ENCODE peak calls at places on chromosomes 4 and X, in nine cellular contexts. B is fibroblast of lung; H is left ventricle myocardium inferior; X is CD4-positive, CD25-positive, alpha-beta regulatory T cell; K is GM23248; Q is heart right ventricle; T is astrocyte; F is tibial artery; R is MM.1S. L is an unnamed sample.

GRCh38 chr4:10639664-10640063 is 44.9 kb downstream of the CLNK start:
- DNase-seq in F (no peak), T (no peak), X (no peak), Q (no peak), B (no peak), H (no peak), R (no peak), K (peak; percentile 66), L (no peak)

GRCh38 chr4:140052050-140052449 is 101.9 kb downstream of the MAML3 start:
- DNase-seq in R (peak; percentile 44), X (peak; percentile 17), T (no peak), H (peak; percentile 47), B (peak; percentile 58), F (peak; percentile 41), K (peak; percentile 73), Q (peak; percentile 48), L (peak; percentile 60)

GRCh38 chrX:97529801-97530200 is 646.1 kb downstream of the RPA4 start:
- DNase-seq in H (no peak), R (no peak), T (peak; percentile 72), Q (no peak), B (peak; percentile 21), F (no peak), K (no peak), X (no peak), L (no peak)

GRCh38 chr4:113350576-113350975 is 301.1 kb downstream of the ANK2 start:
- DNase-seq in T (no peak), Q (no peak), X (no peak), F (no peak), K (no peak), B (peak; percentile 8), H (no peak), R (peak; percentile 64), L (no peak)

GRCh38 chrX:78945186-78945912 is at the start of gene P2RY10:
- DNase-seq in R (peak; percentile 85), H (no peak), T (no peak), F (no peak), B (no peak), X (peak; percentile 76), K (no peak), Q (no peak), L (peak; percentile 35)

GRCh38 chr4:57090099-57090498 is 20.1 kb downstream of the IGFBP7 start:
- DNase-seq in X (no peak), F (no peak), K (no peak), T (no peak), Q (no peak), H (no peak), R (no peak), B (no peak), L (no peak)

GRCh38 chr4:180060159-180060889 is 2182.9 kb upstream of the TENM3 start:
- DNase-seq in T (peak; percentile 12), B (peak; percentile 70), Q (no peak), R (peak; percentile 34), H (no peak), K (peak; percentile 2), X (no peak), F (no peak), L (peak; percentile 42)

GRCh38 chr4:94559351-94559806 is 107.6 kb downstream of the PDLIM5 start:
- DNase-seq in R (no peak), B (peak; percentile 65), F (no peak), K (peak; percentile 61), T (peak; percentile 73), H (no peak), X (no peak), Q (no peak), L (no peak)

GRCh38 chr4:125091031-125091540 is 223.7 kb upstream of the FAT4 start:
- DNase-seq in X (no peak), F (no peak), K (no peak), R (no peak), B (no peak), T (no peak), H (no peak), Q (no peak), L (no peak)

GRCh38 chr4:25951390-25951952 is 37.5 kb downstream of the SMIM20 start:
- DNase-seq in X (no peak), B (no peak), H (no peak), K (no peak), T (no peak), Q (no peak), F (no peak), R (no peak), L (no peak)

GRCh38 chr4:183100298-183100599 is 1.2 kb downstream of the WWC2 start:
- DNase-seq in K (no peak), R (no peak), H (no peak), B (no peak), Q (no peak), X (no peak), F (no peak), T (no peak), L (no peak)

GRCh38 chr4:128298129-128298758 is 10.6 kb upstream of the PGRMC2 start:
- DNase-seq in Q (no peak), B (no peak), T (no peak), F (no peak), X (no peak), R (no peak), K (no peak), H (no peak), L (peak; percentile 96)

GRCh38 chrX:39167791-39168190 is 366.5 kb downstream of the MID1IP1 start:
- DNase-seq in K (no peak), X (no peak), H (no peak), Q (no peak), R (peak; percentile 83), B (no peak), T (no peak), F (no peak), L (no peak)

GRCh38 chr4:1290165-1290977 is 680 bp downstream of the MAEA start:
- DNase-seq in H (no peak), R (peak; percentile 45), B (no peak), F (no peak), T (no peak), Q (no peak), X (no peak), K (peak; percentile 68), L (peak; percentile 62)

GRCh38 chr4:18464160-18464559 is 442.6 kb upstream of the LCORL start:
- DNase-seq in H (no peak), X (no peak), B (no peak), F (no peak), Q (no peak), K (no peak), T (no peak), R (no peak), L (no peak)

GRCh38 chr4:2269206-2269531 is 7.3 kb upstream of the MXD4 start:
- DNase-seq in R (no peak), Q (no peak), K (no peak), B (no peak), H (no peak), T (no peak), F (no peak), X (no peak), L (no peak)

GRCh38 chrX:15761564-15762191 is 23.6 kb downstream of the CA5B start:
- DNase-seq in F (no peak), X (peak; percentile 56), H (no peak), Q (no peak), B (peak; percentile 26), T (no peak), R (peak; percentile 20), K (peak; percentile 44), L (peak; percentile 25)

GRCh38 chr4:106583567-106583966 is 215.0 kb upstream of the GIMD1 start:
- DNase-seq in K (peak; percentile 95), X (no peak), B (peak; percentile 88), R (no peak), F (no peak), T (peak; percentile 98), Q (no peak), H (no peak), L (no peak)

GRCh38 chr4:138238521-138239292 is 3.4 kb downstream of the SLC7A11 start:
- DNase-seq in Q (no peak), R (no peak), B (no peak), K (no peak), F (no peak), X (no peak), T (no peak), H (no peak), L (no peak)
- H3K36me3 ChIP-seq in Q (no peaks in the 10 kb centered on the region), R (no peaks in the 10 kb centered on the region), B (no peaks in the 10 kb centered on the region), K (peaks cover 12% of the 10 kb centered on the region), F (no peaks in the 10 kb centered on the region), X (no peaks in the 10 kb centered on the region), T (no peaks in the 10 kb centered on the region), H (no peaks in the 10 kb centered on the region), L (no peaks in the 10 kb centered on the region)

GRCh38 chrX:107666931-107667330 is 38.6 kb downstream of the PRPS1 start:
- DNase-seq in R (no peak), X (no peak), Q (no peak), H (no peak), F (no peak), B (no peak), T (no peak), K (no peak), L (no peak)

GRCh38 chrX:107669276-107669675 is 41.0 kb downstream of the PRPS1 start:
- DNase-seq in X (no peak), Q (no peak), H (no peak), R (no peak), B (no peak), F (no peak), K (no peak), T (no peak), L (peak; percentile 25)

GRCh38 chrX:107672955-107673378 is 44.7 kb downstream of the PRPS1 start:
- DNase-seq in K (peak; percentile 78), T (peak; percentile 66), X (peak; percentile 89), F (peak; percentile 77), Q (peak; percentile 74), R (peak; percentile 77), H (peak; percentile 67), B (peak; percentile 83), L (peak; percentile 81)

GRCh38 chrX:107667426-107667825 is 39.1 kb downstream of the PRPS1 start:
- DNase-seq in H (no peak), K (no peak), T (no peak), F (no peak), R (no peak), X (no peak), Q (no peak), B (no peak), L (no peak)

GRCh38 chrX:107669885-107670628 is 41.7 kb downstream of the PRPS1 start:
- DNase-seq in B (no peak), T (no peak), F (no peak), R (no peak), X (no peak), Q (no peak), K (no peak), H (no peak), L (peak; percentile 40)
- H3K4me1 ChIP-seq in B (peaks cover 6% of the 10 kb centered on the region), T (peaks cover 8% of the 10 kb centered on the region), F (no peaks in the 10 kb centered on the region), R (peaks cover 22% of the 10 kb centered on the region), X (peaks cover 24% of the 10 kb centered on the region), Q (peaks cover 23% of the 10 kb centered on the region), K (peaks cover 16% of the 10 kb centered on the region), H (peaks cover 20% of the 10 kb centered on the region), L (no peaks in the 10 kb centered on the region)

GRCh38 chr4:54272051-54272450 is 43.0 kb downstream of the PDGFRA start:
- DNase-seq in X (no peak), F (no peak), B (no peak), H (no peak), R (no peak), T (no peak), Q (no peak), K (no peak), L (no peak)
- H3K36me3 ChIP-seq in X (no peaks in the 10 kb centered on the region), F (no peaks in the 10 kb centered on the region), B (peaks cover 41% of the 10 kb centered on the region), H (no peaks in the 10 kb centered on the region), R (no peaks in the 10 kb centered on the region), T (peaks cover 18% of the 10 kb centered on the region), Q (no peaks in the 10 kb centered on the region), K (peaks cover 94% of the 10 kb centered on the region), L (no peaks in the 10 kb centered on the region)

DNA sequence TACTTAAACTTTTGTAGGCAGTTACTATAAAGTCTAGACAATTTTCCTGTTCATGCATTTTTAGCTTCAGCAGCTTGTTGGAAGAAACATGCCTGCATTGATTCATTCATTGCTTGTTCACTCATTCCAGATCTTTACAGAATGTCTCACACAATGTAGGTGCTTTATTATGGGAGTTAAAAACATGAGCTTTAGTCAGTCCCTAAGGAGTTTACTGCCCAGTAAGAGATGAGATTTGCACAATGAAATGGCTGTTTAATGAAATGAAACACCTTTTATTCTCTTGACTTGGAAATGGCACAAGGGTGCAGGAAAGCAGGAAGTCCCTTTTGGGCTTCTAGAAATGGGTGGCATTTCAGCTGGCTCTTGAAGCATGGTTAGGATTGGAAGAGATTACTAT is 2.9 kb downstream of the NOCT start:
- DNase-seq in K (peak; percentile 65), B (no peak), Q (no peak), H (no peak), T (no peak), F (no peak), X (no peak), R (no peak), L (no peak)
- H3K4me1 ChIP-seq in K (peaks cover 46% of the 10 kb centered on the region), B (peaks cover 21% of the 10 kb centered on the region), Q (peaks cover 24% of the 10 kb centered on the region), H (peaks cover 43% of the 10 kb centered on the region), T (peaks cover 38% of the 10 kb centered on the region), F (no peaks in the 10 kb centered on the region), X (peaks cover 20% of the 10 kb centered on the region), R (peaks cover 17% of the 10 kb centered on the region), L (peaks cover 7% of the 10 kb centered on the region)

L was measured in small intestine.